ENCODE peak calls at places on chromosomes 7 and 10, in seven cellular contexts. D is Peyer's patch, F is small intestine, Y is AG04450, N is brain microvascular endothelial cell, M is ovary, T is body of pancreas. Z is an unnamed sample.

GRCh38 chr7:50712527-50713356 is 70.0 kb downstream of the GRB10 start:
- DNase-seq in M (no peak), T (no peak), N (no peak), Y (no peak), D (no peak), F (no peak), Z (no peak)

GRCh38 chr7:93171606-93172226 is 23.5 kb upstream of the SAMD9L start:
- DNase-seq in D (no peak), Y (no peak), N (no peak), T (no peak), F (no peak), M (no peak), Z (no peak)

GRCh38 chr7:48839108-48839507 is 85.2 kb upstream of the CDC14C start:
- DNase-seq in F (no peak), N (no peak), Y (no peak), D (no peak), M (no peak), T (no peak), Z (no peak)

GRCh38 chr7:29457565-29457971 is 106.1 kb upstream of the PRR15 start:
- DNase-seq in Y (no peak), D (no peak), T (no peak), N (peak), F (no peak), M (no peak), Z (no peak)

GRCh38 chr10:70274643-70275042 is 9.2 kb downstream of the NPFFR1 start:
- DNase-seq in M (no peak), Y (peak), T (no peak), F (no peak), D (no peak), N (peak), Z (no peak)

GRCh38 chr10:124390788-124391187 is 27.9 kb downstream of the OAT start:
- DNase-seq in M (no peak), N (no peak), F (no peak), T (no peak), D (no peak), Y (no peak), Z (no peak)

GRCh38 chr7:5997210-5997808 is 11.5 kb downstream of the PMS2 start:
- DNase-seq in M (peak), N (peak), T (peak), Y (peak), F (peak), D (no peak), Z (no peak)

GRCh38 chr7:119935418-119936025 is 337.5 kb upstream of the KCND2 start:
- DNase-seq in Y (peak), N (no peak), T (no peak), M (no peak), D (no peak), F (peak), Z (no peak)

GRCh38 chr7:134850048-134850447 is 70.6 kb downstream of the CALD1 start:
- DNase-seq in T (no peak), D (no peak), N (peak), Y (no peak), M (no peak), F (no peak), Z (no peak)

GRCh38 chr10:43254199-43254730 is 12.6 kb downstream of the RASGEF1A start:
- DNase-seq in Y (no peak), N (no peak), F (no peak), T (no peak), M (no peak), D (no peak), Z (peak)

GRCh38 chr7:129298268-129298893 is 73.6 kb downstream of the AHCYL2 start:
- DNase-seq in T (peak), F (peak), M (peak), Y (no peak), N (peak), D (no peak), Z (peak)

GRCh38 chr10:89357955-89358354 is 19.9 kb upstream of the IFIT1B start:
- DNase-seq in D (no peak), Y (no peak), F (no peak), N (no peak), M (no peak), T (no peak), Z (no peak)

GRCh38 chr7:76514926-76515325 is 4.6 kb downstream of the UPK3B start:
- DNase-seq in F (no peak), M (no peak), Y (no peak), N (no peak), T (peak), D (no peak), Z (no peak)

GRCh38 chr7:144384555-144385245 is 18.8 kb downstream of the NOBOX start:
- DNase-seq in N (peak), M (no peak), T (no peak), F (peak), Y (no peak), D (peak), Z (no peak)

GRCh38 chr7:101362334-101363195 is at the start of gene COL26A1:
- DNase-seq in T (peak), D (peak), M (no peak), N (no peak), Y (no peak), F (no peak), Z (peak)

GRCh38 chr10:121245799-121246198 is 352.4 kb downstream of the FGFR2 start:
- DNase-seq in N (no peak), T (no peak), F (peak), D (no peak), M (no peak), Y (no peak), Z (no peak)

GRCh38 chr7:131222171-131222570 is 105.5 kb upstream of the MKLN1 start:
- DNase-seq in M (no peak), Y (no peak), N (no peak), D (no peak), T (no peak), F (no peak), Z (no peak)

GRCh38 chr10:7411671-7412481 is 1.0 kb upstream of the SFMBT2 start:
- DNase-seq in Y (no peak), D (peak), M (peak), T (no peak), N (no peak), F (no peak), Z (peak)

GRCh38 chr7:83201355-83201754 is 38.7 kb upstream of the PCLO start:
- DNase-seq in D (no peak), T (no peak), Y (no peak), M (no peak), N (no peak), F (peak), Z (no peak)

GRCh38 chr10:26755443-26755903 is 58.0 kb downstream of the PDSS1 start:
- DNase-seq in T (no peak), Y (no peak), D (no peak), N (peak), M (no peak), F (no peak), Z (no peak)

GRCh38 chr7:37346761-37347160 is 101.9 kb downstream of the ELMO1 start:
- DNase-seq in M (no peak), F (no peak), T (no peak), N (no peak), Y (no peak), D (no peak), Z (no peak)

GRCh38 chr10:64430690-64431323 is 909.6 kb downstream of the REEP3 start:
- DNase-seq in Y (no peak), T (peak), D (no peak), M (no peak), F (peak), N (peak), Z (no peak)

GRCh38 chr10:3186365-3186764 is 13.8 kb upstream of the PITRM1 start:
- DNase-seq in F (no peak), D (no peak), T (no peak), M (no peak), N (no peak), Y (no peak), Z (no peak)

GRCh38 chr7:113424463-113424862 is 306.1 kb upstream of the SMIM30 start:
- DNase-seq in T (no peak), N (no peak), D (no peak), F (peak), Y (no peak), M (no peak), Z (no peak)

GRCh38 chr7:156668130-156668741 is 27.7 kb downstream of the RNF32 start:
- DNase-seq in D (no peak), T (no peak), Y (no peak), M (no peak), F (peak), N (no peak), Z (no peak)

GRCh38 chr10:11539191-11539868 is 72.1 kb downstream of the USP6NL start:
- DNase-seq in N (no peak), D (no peak), M (no peak), T (no peak), F (no peak), Y (no peak), Z (no peak)

GRCh38 chr7:55148992-55149391 is 130.2 kb downstream of the EGFR start:
- DNase-seq in Y (no peak), T (no peak), D (no peak), F (no peak), M (no peak), N (no peak), Z (no peak)

GRCh38 chr7:156127166-156128134 is 315.2 kb upstream of the SHH start:
- DNase-seq in M (no peak), D (no peak), Y (no peak), T (no peak), F (no peak), N (no peak), Z (no peak)

GRCh38 chr10:13528138-13528874 is 508 bp downstream of the BEND7 start:
- DNase-seq in F (peak), Y (no peak), N (no peak), T (peak), M (peak), D (peak), Z (no peak)

GRCh38 chr7:8638076-8638475 is 204.7 kb downstream of the NXPH1 start:
- DNase-seq in F (no peak), N (no peak), Y (no peak), D (no peak), M (no peak), T (no peak), Z (no peak)

GRCh38 chr10:27479016-27479415 is 25.1 kb upstream of the RAB18 start:
- DNase-seq in D (no peak), M (no peak), T (no peak), N (no peak), F (no peak), Y (no peak), Z (no peak)

GRCh38 chr7:131897016-131897789 is 340.8 kb upstream of the PODXL start:
- DNase-seq in D (no peak), N (peak), M (no peak), Y (no peak), T (no peak), F (no peak), Z (no peak)

GRCh38 chr7:13742719-13743640 is 246.5 kb downstream of the ETV1 start:
- DNase-seq in M (no peak), T (peak), Y (peak), F (peak), D (no peak), N (peak), Z (peak)

GRCh38 chr7:33334349-33334748 is 205.0 kb downstream of the BBS9 start:
- DNase-seq in N (peak), F (peak), M (no peak), T (no peak), Y (no peak), D (no peak), Z (no peak)

GRCh38 chr10:8044331-8044907 is 10.1 kb upstream of the GATA3 start:
- DNase-seq in D (no peak), Y (no peak), T (no peak), N (no peak), F (no peak), M (no peak), Z (no peak)

GRCh38 chr10:11746883-11747539 is 4.8 kb downstream of the ECHDC3 start:
- DNase-seq in T (peak), M (no peak), N (no peak), Y (no peak), D (no peak), F (no peak), Z (no peak)

GRCh38 chr7:71144963-71145362 is 13.0 kb downstream of the GALNT17 start:
- DNase-seq in N (no peak), T (no peak), Y (no peak), M (no peak), D (no peak), F (no peak), Z (no peak)

GRCh38 chr7:153532321-153532720 is 519.9 kb upstream of the DPP6 start:
- DNase-seq in N (no peak), F (no peak), M (no peak), Y (no peak), D (no peak), T (no peak), Z (no peak)

GRCh38 chr7:153529100-153529499 is 523.1 kb upstream of the DPP6 start:
- DNase-seq in T (no peak), D (no peak), M (no peak), Y (no peak), N (no peak), F (no peak), Z (no peak)

GRCh38 chr7:153524070-153524601 is 528.1 kb upstream of the DPP6 start:
- DNase-seq in Y (no peak), M (no peak), D (no peak), N (no peak), F (no peak), T (no peak), Z (no peak)

GRCh38 chr7:153530441-153530840 is 521.8 kb upstream of the DPP6 start:
- DNase-seq in M (no peak), N (no peak), T (no peak), F (no peak), Y (no peak), D (no peak), Z (no peak)

GRCh38 chr7:153529651-153530165 is 522.5 kb upstream of the DPP6 start:
- DNase-seq in N (no peak), D (no peak), Y (no peak), F (no peak), M (no peak), T (no peak), Z (no peak)
- H3K4me3 ChIP-seq in N (no peak), D (no peak), Y (no peak), F (no peak), M (no peak), T (no peak), Z (no peak)

DNA sequence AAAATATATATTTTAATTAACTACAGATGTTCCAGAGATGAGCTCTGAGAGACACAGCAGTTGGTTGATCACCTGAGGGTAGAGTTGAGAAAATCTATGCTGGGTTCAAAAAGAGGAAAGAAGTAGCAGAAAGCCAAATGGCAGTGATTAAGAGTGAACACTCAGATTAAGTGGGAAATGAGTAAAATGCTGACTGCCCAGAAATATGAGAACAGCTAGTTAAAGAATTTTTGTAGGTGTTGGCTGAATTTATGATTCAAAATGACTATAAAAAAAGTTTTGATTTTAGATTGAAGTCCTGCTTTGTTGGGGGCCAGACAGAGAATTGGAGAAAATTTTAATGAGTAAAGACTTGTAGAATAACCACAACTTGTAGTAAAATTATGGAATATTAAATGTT is 9.8 kb downstream of the TCTN3 start:
- DNase-seq in D (no peak), N (no peak), M (no peak), Y (no peak), T (no peak), F (no peak), Z (no peak)
- H3K27ac ChIP-seq in D (no peak), N (no peak), M (no peak), Y (no peak), T (no peak), F (no peak), Z (no peak)

GRCh38 chr10:101829561-101830315 is 11.5 kb upstream of the OGA start:
- DNase-seq in D (peak), T (peak), F (no peak), Y (no peak), M (peak), N (no peak), Z (peak)
- H3K4me3 ChIP-seq in D (peak), T (no peak), F (no peak), Y (peak), M (peak), N (peak), Z (peak)

GRCh38 chr7:24572014-24572413 is 1.2 kb upstream of the PALS2 start:
- DNase-seq in M (no peak), N (no peak), F (no peak), D (no peak), T (no peak), Y (no peak), Z (no peak)
- H3K27ac ChIP-seq in M (no peak), N (no peak), F (no peak), D (no peak), T (no peak), Y (no peak), Z (no peak)

DNA sequence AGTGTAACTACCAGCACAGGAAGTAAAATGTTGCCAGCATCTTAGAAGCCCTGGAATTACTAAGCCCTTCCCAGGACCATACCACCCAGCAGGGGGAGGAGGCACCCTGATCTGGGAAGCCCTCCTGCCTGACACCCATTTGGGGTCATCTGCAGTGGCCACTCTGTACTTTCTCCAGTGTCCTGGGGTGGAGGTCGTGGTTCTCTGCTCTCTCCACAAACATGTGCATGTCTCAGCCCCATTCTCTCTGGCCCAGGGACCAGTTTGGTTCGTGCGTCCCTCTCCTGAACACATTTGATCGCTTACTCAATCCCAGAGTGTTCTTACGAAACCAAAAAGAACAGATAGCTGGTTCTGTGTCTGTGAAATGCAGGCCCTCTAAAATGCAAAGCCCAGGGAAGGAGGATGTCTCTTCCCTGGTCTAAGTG is 9.4 kb upstream of the LRRC27 start:
- DNase-seq in T (no peak), M (no peak), D (no peak), N (no peak), F (no peak), Y (no peak), Z (peak)
- H3K4me3 ChIP-seq in T (no peak), M (no peak), D (no peak), N (no peak), F (no peak), Y (no peak), Z (no peak)

GRCh38 chr10:128462026-128462425 is 335.8 kb upstream of the MKI67 start:
- DNase-seq in M (no peak), Y (no peak), N (no peak), F (no peak), D (no peak), T (no peak), Z (no peak)

GRCh38 chr10:128451879-128452278 is 325.7 kb upstream of the MKI67 start:
- DNase-seq in F (no peak), M (no peak), D (no peak), N (no peak), Y (no peak), T (no peak), Z (no peak)

GRCh38 chr10:128457136-128457535 is 330.9 kb upstream of the MKI67 start:
- DNase-seq in D (no peak), Y (no peak), F (no peak), M (no peak), N (no peak), T (no peak), Z (no peak)

GRCh38 chr10:128456271-128456670 is 330.0 kb upstream of the MKI67 start:
- DNase-seq in D (no peak), N (no peak), M (no peak), T (no peak), F (no peak), Y (no peak), Z (no peak)
- H3K27ac ChIP-seq in D (no peak), N (no peak), M (no peak), T (no peak), F (no peak), Y (no peak), Z (no peak)

Z was measured in lower lobe of right lung.